ENCODE peak calls at places on chromosomes 12 and 14, in four cellular contexts. One of them, this sample, is unnamed.

GRCh38 chr14:91177073-91177796 is 63.4 kb downstream of the DGLUCY start:
- DNase-seq in neural progenitor cell: peak; percentile 69
- DNase-seq in endothelial cell of umbilical vein: peak; percentile 88
- DNase-seq in fibroblast of lung: peak; percentile 58
- DNase-seq in this sample: peak; percentile 55

GRCh38 chr12:1594045-1594294 is 411 bp downstream of the FBXL14 start:
- DNase-seq in endothelial cell of umbilical vein: no peak
- DNase-seq in neural progenitor cell: peak; percentile 76
- DNase-seq in fibroblast of lung: peak; percentile 64
- DNase-seq in this sample: peak; percentile 66

GRCh38 chr14:70812124-70812818 is 3.0 kb upstream of the MAP3K9 start:
- DNase-seq in neural progenitor cell: no peak
- DNase-seq in fibroblast of lung: no peak
- DNase-seq in endothelial cell of umbilical vein: no peak
- DNase-seq in this sample: no peak

GRCh38 chr14:31505411-31505810 is 17.6 kb upstream of the GPR33 start:
- DNase-seq in fibroblast of lung: peak; percentile 78
- DNase-seq in endothelial cell of umbilical vein: peak; percentile 55
- DNase-seq in neural progenitor cell: no peak
- DNase-seq in this sample: no peak

GRCh38 chr14:95440496-95440895 is 76.0 kb downstream of the SYNE3 start:
- DNase-seq in endothelial cell of umbilical vein: no peak
- DNase-seq in neural progenitor cell: no peak
- DNase-seq in fibroblast of lung: no peak
- DNase-seq in this sample: no peak

GRCh38 chr12:81668475-81668874 is 90.7 kb downstream of the PPFIA2 start:
- DNase-seq in endothelial cell of umbilical vein: no peak
- DNase-seq in fibroblast of lung: peak; percentile 100
- DNase-seq in neural progenitor cell: no peak
- DNase-seq in this sample: peak; percentile 87

GRCh38 chr14:79011091-79011919 is 841.1 kb downstream of the NRXN3 start:
- DNase-seq in neural progenitor cell: peak; percentile 77
- DNase-seq in fibroblast of lung: peak; percentile 75
- DNase-seq in endothelial cell of umbilical vein: peak; percentile 76
- DNase-seq in this sample: peak; percentile 89

GRCh38 chr14:63076476-63076875 is 31.2 kb upstream of the KCNH5 start:
- DNase-seq in endothelial cell of umbilical vein: no peak
- DNase-seq in neural progenitor cell: no peak
- DNase-seq in fibroblast of lung: no peak
- DNase-seq in this sample: peak; percentile 30

GRCh38 chr12:6607751-6608591 is 792 bp upstream of the CHD4 start:
- DNase-seq in neural progenitor cell: peak; percentile 48
- DNase-seq in endothelial cell of umbilical vein: peak; percentile 42
- DNase-seq in fibroblast of lung: peak; percentile 48
- DNase-seq in this sample: peak; percentile 76

GRCh38 chr12:65720739-65721138 is 103.5 kb upstream of the HMGA2 start:
- DNase-seq in fibroblast of lung: peak; percentile 89
- DNase-seq in endothelial cell of umbilical vein: no peak
- DNase-seq in neural progenitor cell: peak; percentile 25
- DNase-seq in this sample: no peak

GRCh38 chr14:82239205-82239604 is 705.6 kb upstream of the SEL1L start:
- DNase-seq in fibroblast of lung: no peak
- DNase-seq in neural progenitor cell: no peak
- DNase-seq in endothelial cell of umbilical vein: no peak
- DNase-seq in this sample: no peak

GRCh38 chr12:16604853-16605252 is 1.1 kb downstream of the LMO3 start:
- DNase-seq in fibroblast of lung: no peak
- DNase-seq in endothelial cell of umbilical vein: no peak
- DNase-seq in neural progenitor cell: peak; percentile 50
- DNase-seq in this sample: no peak

GRCh38 chr12:123726244-123726643 is 14.1 kb downstream of the ATP6V0A2 start:
- DNase-seq in fibroblast of lung: no peak
- DNase-seq in neural progenitor cell: no peak
- DNase-seq in endothelial cell of umbilical vein: no peak
- DNase-seq in this sample: no peak

GRCh38 chr14:54503476-54503875 is 6.2 kb upstream of the CGRRF1 start:
- DNase-seq in endothelial cell of umbilical vein: peak; percentile 37
- DNase-seq in neural progenitor cell: no peak
- DNase-seq in fibroblast of lung: peak; percentile 55
- DNase-seq in this sample: peak; percentile 38

GRCh38 chr14:99382781-99383456 is 97.7 kb downstream of the SETD3 start:
- DNase-seq in endothelial cell of umbilical vein: no peak
- DNase-seq in fibroblast of lung: peak; percentile 66
- DNase-seq in neural progenitor cell: no peak
- DNase-seq in this sample: no peak

GRCh38 chr14:39398382-39398781 is 33.9 kb downstream of the FBXO33 start:
- DNase-seq in fibroblast of lung: no peak
- DNase-seq in neural progenitor cell: no peak
- DNase-seq in endothelial cell of umbilical vein: no peak
- DNase-seq in this sample: no peak

GRCh38 chr14:72788972-72789728 is 104.8 kb downstream of the DPF3 start:
- DNase-seq in endothelial cell of umbilical vein: no peak
- DNase-seq in fibroblast of lung: no peak
- DNase-seq in neural progenitor cell: no peak
- DNase-seq in this sample: no peak

GRCh38 chr12:15662983-15663659 is 126.1 kb downstream of the EPS8 start:
- DNase-seq in fibroblast of lung: peak; percentile 45
- DNase-seq in endothelial cell of umbilical vein: no peak
- DNase-seq in neural progenitor cell: no peak
- DNase-seq in this sample: peak; percentile 59

GRCh38 chr14:105857816-105858675 is 331.7 kb downstream of the TMEM121 start:
- DNase-seq in endothelial cell of umbilical vein: no peak
- DNase-seq in neural progenitor cell: no peak
- DNase-seq in fibroblast of lung: no peak
- DNase-seq in this sample: no peak

GRCh38 chr14:96592591-96593388 is 90.6 kb downstream of the PAPOLA start:
- DNase-seq in fibroblast of lung: peak; percentile 30
- DNase-seq in neural progenitor cell: no peak
- DNase-seq in endothelial cell of umbilical vein: peak; percentile 34
- DNase-seq in this sample: peak; percentile 17

GRCh38 chr12:45622210-45622937 is 107.1 kb upstream of the ARID2 start:
- DNase-seq in neural progenitor cell: no peak
- DNase-seq in endothelial cell of umbilical vein: no peak
- DNase-seq in fibroblast of lung: no peak
- DNase-seq in this sample: no peak

GRCh38 chr12:98211914-98212695 is 303.3 kb upstream of the TMPO start:
- DNase-seq in fibroblast of lung: peak; percentile 83
- DNase-seq in neural progenitor cell: no peak
- DNase-seq in endothelial cell of umbilical vein: peak; percentile 35
- DNase-seq in this sample: no peak

GRCh38 chr12:51910168-51910567 is 2.9 kb downstream of the ACVRL1 start:
- DNase-seq in neural progenitor cell: no peak
- DNase-seq in fibroblast of lung: no peak
- DNase-seq in endothelial cell of umbilical vein: peak; percentile 34
- DNase-seq in this sample: no peak

GRCh38 chr12:112843272-112843671 is 51.7 kb downstream of the RPH3A start:
- DNase-seq in endothelial cell of umbilical vein: no peak
- DNase-seq in fibroblast of lung: peak; percentile 3
- DNase-seq in neural progenitor cell: no peak
- DNase-seq in this sample: no peak

GRCh38 chr14:103385994-103386491 is 828 bp downstream of the MARK3 start:
- DNase-seq in fibroblast of lung: peak; percentile 25
- DNase-seq in endothelial cell of umbilical vein: peak; percentile 44
- DNase-seq in neural progenitor cell: peak; percentile 58
- DNase-seq in this sample: no peak

GRCh38 chr14:24279301-24280186 is 8.1 kb upstream of the RABGGTA start:
- DNase-seq in endothelial cell of umbilical vein: no peak
- DNase-seq in neural progenitor cell: no peak
- DNase-seq in fibroblast of lung: no peak
- DNase-seq in this sample: peak; percentile 77

GRCh38 chr14:103126873-103127304 is 3.6 kb downstream of the TNFAIP2 start:
- DNase-seq in fibroblast of lung: peak; percentile 47
- DNase-seq in neural progenitor cell: peak; percentile 95
- DNase-seq in endothelial cell of umbilical vein: peak; percentile 26
- DNase-seq in this sample: peak; percentile 78

GRCh38 chr14:76133103-76133502 is 18.6 kb upstream of the GPATCH2L start:
- DNase-seq in fibroblast of lung: peak; percentile 11
- DNase-seq in neural progenitor cell: peak; percentile 71
- DNase-seq in endothelial cell of umbilical vein: peak; percentile 36
- DNase-seq in this sample: peak; percentile 21

GRCh38 chr14:36823651-36824050 is 162.0 kb downstream of the PAX9 start:
- DNase-seq in endothelial cell of umbilical vein: no peak
- DNase-seq in neural progenitor cell: no peak
- DNase-seq in fibroblast of lung: no peak
- DNase-seq in this sample: no peak

GRCh38 chr14:36827861-36828260 is 166.2 kb downstream of the PAX9 start:
- DNase-seq in fibroblast of lung: no peak
- DNase-seq in neural progenitor cell: no peak
- DNase-seq in endothelial cell of umbilical vein: no peak
- DNase-seq in this sample: peak; percentile 20

GRCh38 chr14:36822671-36823070 is 161.0 kb downstream of the PAX9 start:
- DNase-seq in endothelial cell of umbilical vein: no peak
- DNase-seq in neural progenitor cell: no peak
- DNase-seq in fibroblast of lung: no peak
- DNase-seq in this sample: no peak

GRCh38 chr14:36826614-36827013 is 165.0 kb downstream of the PAX9 start:
- DNase-seq in endothelial cell of umbilical vein: no peak
- DNase-seq in neural progenitor cell: no peak
- DNase-seq in fibroblast of lung: no peak
- DNase-seq in this sample: no peak

DNA sequence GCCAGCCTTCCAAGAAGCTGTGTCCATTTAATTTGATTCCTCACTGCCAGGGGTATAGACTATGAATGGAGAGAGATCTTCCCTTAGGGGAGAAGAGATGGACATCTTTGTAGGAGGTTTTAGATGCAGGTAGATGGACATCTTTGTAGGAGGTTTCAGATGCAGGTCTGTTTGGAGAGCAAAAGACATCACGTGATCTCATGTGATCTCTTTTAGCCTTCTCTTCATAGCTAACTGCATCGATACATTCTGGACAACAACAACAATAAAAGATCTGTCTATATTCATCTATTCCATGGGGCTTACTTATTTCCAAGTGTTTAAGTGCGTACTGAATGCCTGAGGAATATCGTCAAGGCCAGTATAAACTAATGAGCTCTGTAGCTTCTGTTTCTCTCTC is 163.2 kb downstream of the PAX9 start:
- DNase-seq in endothelial cell of umbilical vein: no peak
- DNase-seq in neural progenitor cell: no peak
- DNase-seq in fibroblast of lung: no peak
- DNase-seq in this sample: no peak
- H3K4me1 ChIP-seq in endothelial cell of umbilical vein: no peaks in the 10 kb centered on the region
- H3K4me1 ChIP-seq in neural progenitor cell: peaks cover 6% of the 10 kb centered on the region
- H3K4me1 ChIP-seq in fibroblast of lung: no peaks in the 10 kb centered on the region
- H3K4me1 ChIP-seq in this sample: peaks cover 21% of the 10 kb centered on the region

GRCh38 chr12:49346659-49347306 is at the start of gene DNAJC22:
- DNase-seq in endothelial cell of umbilical vein: no peak
- DNase-seq in neural progenitor cell: peak; percentile 74
- DNase-seq in fibroblast of lung: peak; percentile 27
- DNase-seq in this sample: no peak

GRCh38 chr12:49347307-49348237 is 884 bp downstream of the DNAJC22 start:
- DNase-seq in neural progenitor cell: peak; percentile 90
- DNase-seq in fibroblast of lung: peak; percentile 90
- DNase-seq in endothelial cell of umbilical vein: peak; percentile 69
- DNase-seq in this sample: no peak

GRCh38 chr12:49344486-49345047 is 2.1 kb upstream of the DNAJC22 start:
- DNase-seq in fibroblast of lung: no peak
- DNase-seq in neural progenitor cell: no peak
- DNase-seq in endothelial cell of umbilical vein: no peak
- DNase-seq in this sample: no peak

GRCh38 chr12:49345048-49345839 is 1.4 kb upstream of the DNAJC22 start:
- DNase-seq in neural progenitor cell: peak; percentile 81
- DNase-seq in fibroblast of lung: no peak
- DNase-seq in endothelial cell of umbilical vein: no peak
- DNase-seq in this sample: no peak

GRCh38 chr12:49345840-49346658 is 639 bp upstream of the DNAJC22 start:
- DNase-seq in endothelial cell of umbilical vein: no peak
- DNase-seq in neural progenitor cell: no peak
- DNase-seq in fibroblast of lung: no peak
- DNase-seq in this sample: no peak
- TF ChIP-seq EZH2 in endothelial cell of umbilical vein: peak; percentile 97
- TF ChIP-seq EZH2 in neural progenitor cell: peak; percentile 99
- TF ChIP-seq EZH2 in fibroblast of lung: peak; percentile 91
- TF ChIP-seq EZH2 in this sample: peak; percentile 99

DNA sequence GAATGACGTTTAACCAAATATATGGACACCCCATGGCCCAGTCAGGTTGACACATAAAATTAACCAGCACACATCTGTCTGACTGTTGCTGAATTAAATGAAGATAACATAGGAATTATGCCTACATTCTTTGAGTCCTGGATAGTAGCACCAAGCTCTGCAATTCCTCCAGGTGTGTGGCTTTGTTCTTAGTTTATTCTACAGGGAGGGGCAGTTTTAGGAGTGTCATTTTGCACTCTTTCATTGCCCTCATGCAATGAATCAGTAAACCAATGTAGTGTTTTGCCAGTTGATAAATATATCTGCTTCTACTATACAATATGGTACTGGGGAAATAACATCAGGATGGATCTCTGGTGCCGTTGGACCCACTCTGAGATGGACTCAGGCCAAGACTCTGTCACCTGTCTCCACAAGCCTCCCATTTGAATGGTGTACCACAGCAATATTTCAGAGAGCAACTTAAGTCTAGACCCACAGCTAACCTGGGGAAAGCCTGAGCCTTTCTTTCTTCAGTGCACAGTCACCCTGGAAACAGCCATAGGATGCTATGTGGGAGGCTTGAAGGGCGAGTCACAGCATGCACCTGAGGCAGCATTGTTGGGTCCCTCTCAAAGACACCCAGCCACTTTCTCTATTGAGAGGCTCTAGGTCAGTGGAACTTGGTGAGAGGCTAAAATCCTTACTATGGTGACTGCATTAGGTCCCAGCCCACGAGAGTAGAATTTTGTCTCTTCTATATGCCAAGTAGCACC is 73.2 kb downstream of the ANO4 start:
- DNase-seq in neural progenitor cell: no peak
- DNase-seq in endothelial cell of umbilical vein: no peak
- DNase-seq in fibroblast of lung: peak; percentile 36
- DNase-seq in this sample: peak; percentile 80
- H3K4me2 ChIP-seq in neural progenitor cell: no peak overlapping the region
- H3K4me2 ChIP-seq in endothelial cell of umbilical vein: no peak overlapping the region
- H3K4me2 ChIP-seq in fibroblast of lung: no peak overlapping the region
- H3K4me2 ChIP-seq in this sample: peak overlapping the region; percentile 54

DNA sequence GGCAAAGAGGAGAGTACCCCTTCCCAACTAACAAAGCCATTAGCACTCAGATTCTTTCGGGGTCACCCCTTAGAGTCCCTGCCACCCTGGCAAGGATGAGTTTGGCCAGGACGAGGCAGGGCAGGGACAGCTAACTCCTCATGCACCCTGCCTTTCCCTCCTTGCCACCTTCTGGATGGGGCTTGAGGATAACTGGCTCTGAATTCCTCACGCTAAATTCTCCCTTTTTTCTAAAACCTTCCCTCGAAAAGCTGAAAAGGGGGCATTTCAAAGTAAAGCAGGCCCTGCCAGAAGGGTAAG is 9.1 kb downstream of the RARG start:
- DNase-seq in endothelial cell of umbilical vein: no peak
- DNase-seq in neural progenitor cell: no peak
- DNase-seq in fibroblast of lung: no peak
- DNase-seq in this sample: no peak
- H3K4me1 ChIP-seq in endothelial cell of umbilical vein: peaks cover 39% of the 10 kb centered on the region
- H3K4me1 ChIP-seq in neural progenitor cell: peaks cover 58% of the 10 kb centered on the region
- H3K4me1 ChIP-seq in fibroblast of lung: peaks cover 32% of the 10 kb centered on the region
- H3K4me1 ChIP-seq in this sample: peaks cover 69% of the 10 kb centered on the region

GRCh38 chr12:49959570-49960473 is 1.9 kb upstream of the AQP5 start:
- DNase-seq in neural progenitor cell: peak; percentile 90
- DNase-seq in endothelial cell of umbilical vein: peak; percentile 88
- DNase-seq in fibroblast of lung: peak; percentile 59
- DNase-seq in this sample: peak; percentile 58
- TF ChIP-seq EZH2 in neural progenitor cell: no peak
- TF ChIP-seq EZH2 in endothelial cell of umbilical vein: no peak
- TF ChIP-seq EZH2 in fibroblast of lung: no peak
- TF ChIP-seq EZH2 in this sample: no peak